ENCODE peak calls at places on chromosomes 2 and 18, in five cellular contexts. U, F, Y, D and E are unnamed samples.

GRCh38 chr2:195304310-195304709 is 352.7 kb upstream of the SLC39A10 start:
- DNase-seq in Y (no peak), U (peak), D (no peak), F (peak), E (peak)

GRCh38 chr2:136305517-136306192 is 187.7 kb upstream of the CXCR4 start:
- DNase-seq in U (no peak), F (no peak), Y (no peak), D (no peak), E (no peak)

GRCh38 chr2:240893363-240893828 is 2.6 kb downstream of the MAB21L4 start:
- DNase-seq in D (no peak), U (peak), Y (no peak), F (no peak), E (peak)

GRCh38 chr2:74843371-74844298 is 9.7 kb downstream of the HK2 start:
- DNase-seq in Y (peak), F (no peak), U (peak), D (peak), E (peak)

GRCh38 chr2:237859533-237860272 is at the start of gene RAMP1:
- DNase-seq in Y (no peak), F (peak), U (peak), D (peak), E (no peak)

GRCh38 chr2:134836986-134837385 is 1.4 kb upstream of the ACMSD start:
- DNase-seq in D (no peak), U (peak), F (no peak), Y (peak), E (peak)

GRCh38 chr2:150478206-150478974 is 9.1 kb downstream of the RND3 start:
- DNase-seq in U (peak), D (no peak), F (no peak), Y (no peak), E (peak)

GRCh38 chr2:83342860-83343329 is 1116.2 kb downstream of the SUCLG1 start:
- DNase-seq in U (no peak), F (no peak), D (no peak), Y (no peak), E (no peak)

GRCh38 chr2:44348385-44348784 is 12.9 kb downstream of the PREPL start:
- DNase-seq in D (no peak), Y (peak), F (no peak), U (no peak), E (no peak)

GRCh38 chr2:217305882-217306281 is 446.0 kb upstream of the TNP1 start:
- DNase-seq in Y (no peak), D (no peak), U (no peak), F (no peak), E (no peak)

GRCh38 chr2:122960727-122961641 is 1064.1 kb upstream of the CNTNAP5 start:
- DNase-seq in F (no peak), Y (no peak), D (no peak), U (peak), E (peak)

GRCh38 chr2:173854840-173855239 is 110.3 kb downstream of the SP3 start:
- DNase-seq in F (no peak), D (no peak), Y (peak), U (peak), E (peak)

GRCh38 chr2:199410130-199410529 is 47.6 kb downstream of the SATB2 start:
- DNase-seq in F (no peak), Y (peak), U (peak), D (no peak), E (peak)

GRCh38 chr2:1990724-1991123 is 246.4 kb upstream of the PXDN start:
- DNase-seq in D (peak), F (no peak), Y (no peak), U (no peak), E (peak)

GRCh38 chr2:95023222-95023597 is 2.3 kb upstream of the MAL start:
- DNase-seq in Y (no peak), F (no peak), U (peak), D (no peak), E (peak)

GRCh38 chr2:181037922-181038321 is 57.5 kb downstream of the UBE2E3 start:
- DNase-seq in F (no peak), D (no peak), Y (peak), U (peak), E (peak)

GRCh38 chr18:54828986-54829385 is 709 bp downstream of the RAB27B start:
- DNase-seq in D (no peak), U (no peak), F (no peak), Y (no peak), E (peak)

GRCh38 chr18:37396981-37397720 is 168.4 kb downstream of the CELF4 start:
- DNase-seq in D (no peak), Y (no peak), U (no peak), F (no peak), E (no peak)

GRCh38 chr18:13219012-13219396 is 444 bp downstream of the LDLRAD4 start:
- DNase-seq in U (no peak), F (no peak), D (no peak), Y (no peak), E (no peak)

GRCh38 chr2:41414486-41415230 is 633.2 kb upstream of the PKDCC start:
- DNase-seq in F (peak), U (peak), D (no peak), Y (no peak), E (peak)

GRCh38 chr2:230691005-230691647 is 21.5 kb upstream of the CAB39 start:
- DNase-seq in D (no peak), U (peak), Y (peak), F (no peak), E (peak)

GRCh38 chr2:177799531-177799930 is 273.0 kb downstream of the PDE11A start:
- DNase-seq in F (peak), U (peak), D (no peak), Y (peak), E (peak)

GRCh38 chr2:20164061-20164733 is 60.7 kb downstream of the SDC1 start:
- DNase-seq in F (no peak), U (peak), D (no peak), Y (no peak), E (no peak)

GRCh38 chr2:212520340-212520739 is 18.3 kb downstream of the ERBB4 start:
- DNase-seq in Y (peak), U (peak), D (no peak), F (no peak), E (peak)

GRCh38 chr2:9113916-9114315 is 92.7 kb upstream of the ASAP2 start:
- DNase-seq in D (no peak), F (no peak), Y (no peak), U (no peak), E (no peak)

GRCh38 chr2:222907790-222908431 is 47.1 kb downstream of the ACSL3 start:
- DNase-seq in F (no peak), Y (peak), D (no peak), U (no peak), E (no peak)

GRCh38 chr18:14970027-14970426 is 222.1 kb downstream of the ANKRD30B start:
- DNase-seq in F (no peak), U (peak), D (no peak), Y (peak), E (peak)

GRCh38 chr2:9191044-9191481 is 15.5 kb upstream of the ASAP2 start:
- DNase-seq in U (no peak), F (peak), D (peak), Y (peak), E (peak)

GRCh38 chr18:22872894-22873537 is 60.1 kb upstream of the RBBP8 start:
- DNase-seq in D (no peak), U (no peak), F (no peak), Y (no peak), E (no peak)

GRCh38 chr18:55421612-55422381 is 166.2 kb downstream of the TCF4 start:
- DNase-seq in F (no peak), Y (peak), U (no peak), D (no peak), E (no peak)

GRCh38 chr2:23600336-23600735 is 215.4 kb downstream of the KLHL29 start:
- DNase-seq in Y (no peak), F (no peak), U (no peak), D (no peak), E (no peak)

GRCh38 chr2:236305964-236306605 is 41.9 kb upstream of the ASB18 start:
- DNase-seq in U (no peak), Y (no peak), F (no peak), D (no peak), E (no peak)

GRCh38 chr2:111176867-111177266 is 56.2 kb downstream of the BCL2L11 start:
- DNase-seq in U (no peak), D (no peak), Y (no peak), F (no peak), E (peak)

GRCh38 chr18:8839285-8839684 is 133.9 kb downstream of the MTCL1 start:
- DNase-seq in Y (no peak), F (no peak), U (no peak), D (peak), E (no peak)

GRCh38 chr2:177772529-177772928 is 300.0 kb downstream of the PDE11A start:
- DNase-seq in U (peak), F (no peak), D (no peak), Y (peak), E (peak)

DNA sequence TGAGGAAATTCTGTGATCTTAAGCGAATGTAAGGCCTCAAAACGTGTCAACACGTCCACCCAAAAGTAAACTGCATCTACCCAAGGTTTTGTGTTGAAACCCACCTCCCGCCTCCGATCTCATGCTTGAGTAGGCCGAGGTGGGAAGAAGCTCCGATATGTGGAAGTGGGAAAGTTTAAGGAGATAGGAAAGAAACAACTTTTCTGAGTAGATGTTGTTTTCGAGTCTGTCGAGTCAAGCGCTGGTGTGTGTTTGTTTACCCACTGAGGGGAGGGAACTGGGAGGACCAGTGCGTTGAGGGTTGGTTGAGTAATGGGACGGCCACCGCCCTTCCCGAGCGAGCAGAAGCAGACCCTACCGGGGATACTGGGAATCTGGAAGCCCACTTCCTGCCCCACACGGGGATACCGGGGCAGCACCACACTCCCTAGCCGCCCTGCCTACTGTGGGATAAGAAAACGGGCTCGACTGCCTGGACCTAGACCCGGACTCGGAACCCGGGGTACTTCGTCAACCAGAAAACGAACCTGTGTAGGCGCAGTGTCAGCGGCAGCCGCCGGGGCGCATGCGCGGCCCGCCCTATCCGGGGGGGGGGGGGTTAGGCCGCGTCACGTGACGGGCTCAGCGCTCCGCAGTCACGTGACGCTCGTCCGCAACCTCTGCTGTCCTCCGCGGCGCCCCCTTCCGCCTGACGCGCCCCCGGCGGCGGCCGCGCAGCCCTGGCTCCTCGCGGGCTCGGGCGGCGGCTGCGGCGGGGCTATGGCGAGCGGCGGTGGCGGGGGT is at the start of gene RETREG2:
- DNase-seq in Y (peak), D (peak), F (peak), U (peak), E (peak)
- TF ChIP-seq CTCF in Y (peak), D (peak), F (no peak), U (no peak), E (peak)

DNA sequence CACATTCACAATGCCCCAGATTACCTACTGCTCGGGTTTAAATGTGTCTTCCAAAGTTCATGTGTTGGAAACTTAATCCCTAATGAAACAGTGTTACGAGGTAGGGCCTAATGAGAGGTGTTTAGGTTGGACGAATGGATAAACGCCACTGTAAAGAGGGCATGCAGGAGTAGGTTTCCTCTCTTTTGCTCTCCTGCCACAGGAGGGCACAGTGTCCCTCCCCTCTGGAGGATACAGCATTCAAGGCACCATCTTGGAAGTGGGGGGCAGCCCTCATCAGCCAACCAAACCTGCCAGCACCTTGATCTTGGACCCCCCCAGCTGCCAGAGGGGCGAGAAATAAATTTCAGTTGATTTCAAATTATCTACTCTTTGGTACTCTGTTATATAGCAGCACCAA is 103.5 kb downstream of the TSHZ1 start:
- DNase-seq in F (no peak), U (no peak), D (no peak), Y (no peak), E (no peak)
- TF ChIP-seq CTCF in F (no peak), U (peak), D (no peak), Y (peak), E (no peak)

DNA sequence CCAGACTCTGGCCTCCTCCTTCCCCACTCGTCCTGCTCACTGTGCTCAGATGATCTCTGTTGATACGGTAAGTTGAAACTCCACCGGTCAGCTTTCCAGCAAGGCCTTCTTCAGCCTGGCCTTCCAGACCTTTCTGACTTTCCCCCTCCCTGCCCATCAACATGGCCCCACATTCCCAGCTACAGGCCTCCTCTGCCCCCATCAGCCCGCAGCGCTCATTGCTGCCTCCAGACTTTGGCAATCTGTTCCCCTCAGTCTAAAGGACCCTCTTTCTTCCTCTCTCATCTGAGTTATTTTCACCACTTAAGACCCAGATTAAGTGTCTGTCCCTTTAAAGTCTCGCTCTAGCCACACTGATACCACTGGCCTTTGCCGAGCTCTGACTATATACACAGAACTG is 10.6 kb downstream of the LOXHD1 start:
- DNase-seq in U (no peak), F (no peak), Y (no peak), D (no peak), E (no peak)
- TF ChIP-seq CTCF in U (no peak), F (no peak), Y (no peak), D (no peak), E (no peak)

DNA sequence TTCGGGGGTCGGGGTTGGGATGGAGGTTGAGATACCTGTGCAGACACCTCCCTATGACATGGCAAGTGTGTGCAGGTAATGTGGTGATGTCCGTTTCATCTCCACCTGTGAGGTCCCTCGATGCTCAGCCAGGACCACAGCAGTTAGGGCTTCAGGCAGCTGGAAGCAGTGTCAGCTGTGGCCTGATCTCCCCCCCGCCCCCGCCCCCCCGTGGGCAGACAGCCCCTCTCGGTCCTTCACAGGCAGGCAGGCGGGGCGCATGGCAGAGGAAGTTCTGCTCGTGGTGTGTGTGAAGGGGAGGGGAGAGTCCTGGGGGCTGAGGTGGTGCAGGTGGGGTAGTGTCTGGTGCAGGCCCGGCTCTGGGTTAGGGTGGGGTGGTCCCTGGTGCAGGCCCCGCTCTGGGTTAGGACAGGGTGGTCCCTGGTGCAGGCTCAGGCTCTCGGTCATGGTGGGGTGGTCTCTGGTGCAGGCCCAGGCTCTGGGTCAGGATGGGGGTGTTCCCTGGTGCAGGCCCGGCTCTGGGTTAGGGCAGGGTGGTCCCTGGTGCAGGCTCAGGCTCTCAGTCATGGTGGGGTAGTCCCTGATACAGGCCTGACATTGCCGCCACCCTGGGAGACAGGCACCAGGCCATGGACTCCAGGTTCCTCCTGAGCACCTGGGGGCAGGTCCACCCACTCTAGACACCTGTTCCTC is 94.3 kb downstream of the NFATC1 start:
- DNase-seq in Y (no peak), U (no peak), D (no peak), F (no peak), E (no peak)
- TF ChIP-seq CTCF in Y (no peak), U (no peak), D (no peak), F (no peak), E (no peak)

GRCh38 chr18:47932603-47933002 is 2.1 kb upstream of the SMAD2 start:
- DNase-seq in U (no peak), D (peak), F (no peak), Y (no peak), E (peak)
- TF ChIP-seq CTCF in U (no peak), D (no peak), F (no peak), Y (no peak), E (no peak)

GRCh38 chr2:15299904-15300528 is 261.1 kb downstream of the NBAS start:
- DNase-seq in Y (no peak), D (no peak), F (no peak), U (no peak), E (no peak)
- TF ChIP-seq CTCF in Y (no peak), D (no peak), F (no peak), U (no peak), E (no peak)

GRCh38 chr2:168245074-168245825 is 2.1 kb downstream of the STK39 start:
- DNase-seq in U (peak), Y (no peak), D (no peak), F (no peak), E (peak)

GRCh38 chr2:168246072-168246482 is 1.3 kb downstream of the STK39 start:
- DNase-seq in U (no peak), Y (no peak), D (no peak), F (no peak), E (no peak)

GRCh38 chr2:168244318-168244717 is 3.1 kb downstream of the STK39 start:
- DNase-seq in F (no peak), U (peak), Y (no peak), D (peak), E (peak)

GRCh38 chr2:168247341-168248305 is at the start of gene STK39:
- DNase-seq in D (peak), Y (peak), F (peak), U (peak), E (peak)

GRCh38 chr2:168246483-168247340 is 683 bp downstream of the STK39 start:
- DNase-seq in Y (peak), D (peak), U (peak), F (peak), E (peak)
- TF ChIP-seq CTCF in Y (peak), D (no peak), U (peak), F (no peak), E (peak)

GRCh38 chr18:26466026-26466425 is 82.3 kb downstream of the KCTD1 start:
- DNase-seq in D (no peak), Y (no peak), U (no peak), F (no peak), E (no peak)

GRCh38 chr18:26471027-26471426 is 77.3 kb downstream of the KCTD1 start:
- DNase-seq in U (no peak), F (no peak), Y (no peak), D (no peak), E (no peak)

GRCh38 chr18:26471826-26472225 is 76.5 kb downstream of the KCTD1 start:
- DNase-seq in Y (no peak), F (no peak), U (no peak), D (no peak), E (no peak)

GRCh38 chr18:26470011-26470637 is 78.2 kb downstream of the KCTD1 start:
- DNase-seq in Y (no peak), F (no peak), D (no peak), U (no peak), E (no peak)

GRCh38 chr18:26468931-26469340 is 79.4 kb downstream of the KCTD1 start:
- DNase-seq in U (peak), F (peak), D (peak), Y (no peak), E (peak)
- TF ChIP-seq CTCF in U (peak), F (peak), D (peak), Y (peak), E (peak)

GRCh38 chr2:57621984-57622383 is 424.6 kb upstream of the VRK2 start:
- DNase-seq in U (no peak), D (no peak), F (no peak), Y (no peak), E (no peak)
- TF ChIP-seq CTCF in U (no peak), D (no peak), F (no peak), Y (no peak), E (no peak)

GRCh38 chr18:33751613-33752221 is 173.7 kb downstream of the ASXL3 start:
- DNase-seq in Y (no peak), U (peak), D (no peak), F (no peak), E (peak)
- TF ChIP-seq CTCF in Y (peak), U (peak), D (peak), F (peak), E (peak)